ENCODE peak calls at places on chromosomes 11 and 22, in eight cellular contexts. O is IMR-90, K is stomach, E is K562, N is right lobe of liver, B is testis, F is sigmoid colon, S is tibial nerve. Z is an unnamed sample. For H3K27me3, the result is how much of the 10 kb centered on the place peaks cover.

GRCh38 chr11:65968600-65969482 is 7.3 kb downstream of the SART1 start:
- DNase-seq in O (no peak), K (no peak), E (no peak), N (no peak), B (no peak), F (no peak), S (no peak), Z (no peak)

GRCh38 chr22:37416806-37417205 is 10.5 kb downstream of the ELFN2 start:
- DNase-seq in O (no peak), K (no peak), E (no peak), N (no peak), B (peak), F (no peak), S (no peak), Z (no peak)

GRCh38 chr22:50198624-50199017 is 2.2 kb upstream of the SELENOO start:
- DNase-seq in O (no peak), K (no peak), E (no peak), N (no peak), B (no peak), F (no peak), S (no peak), Z (no peak)

GRCh38 chr11:116792869-116793475 is 1.3 kb upstream of the APOA5 start:
- DNase-seq in O (peak), K (no peak), E (no peak), N (no peak), B (no peak), F (no peak), S (no peak), Z (no peak)

GRCh38 chr11:72058416-72059034 is 21.8 kb downstream of the NUMA1 start:
- DNase-seq in O (peak), K (no peak), E (no peak), N (no peak), B (no peak), F (no peak), S (no peak), Z (peak)

GRCh38 chr11:79374707-79375106 is 66.1 kb downstream of the TENM4 start:
- DNase-seq in O (no peak), K (no peak), E (no peak), N (no peak), B (no peak), F (no peak), S (no peak), Z (no peak)

GRCh38 chr11:2813968-2814367 is 71.6 kb downstream of the CDKN1C start:
- DNase-seq in O (no peak), K (no peak), E (no peak), N (no peak), B (no peak), F (no peak), S (no peak), Z (no peak)

GRCh38 chr11:19800162-19800561 is 87.5 kb downstream of the NAV2 start:
- DNase-seq in O (no peak), K (no peak), E (no peak), N (no peak), B (no peak), F (no peak), S (no peak), Z (no peak)

GRCh38 chr11:86035164-86035563 is 33.7 kb downstream of the PICALM start:
- DNase-seq in O (no peak), K (no peak), E (no peak), N (no peak), B (no peak), F (no peak), S (no peak), Z (no peak)

GRCh38 chr11:76167590-76167989 is 38.7 kb downstream of the WNT11 start:
- DNase-seq in O (no peak), K (no peak), E (no peak), N (no peak), B (no peak), F (no peak), S (no peak), Z (no peak)

GRCh38 chr11:2787816-2788750 is 88.3 kb upstream of the KCNQ1OT1 start:
- DNase-seq in O (no peak), K (peak), E (no peak), N (no peak), B (peak), F (peak), S (no peak), Z (peak)

GRCh38 chr11:279966-280761 is 2.0 kb downstream of the NLRP6 start:
- DNase-seq in O (peak), K (no peak), E (no peak), N (peak), B (no peak), F (peak), S (no peak), Z (peak)

GRCh38 chr11:120378474-120378873 is 42.3 kb downstream of the ARHGEF12 start:
- DNase-seq in O (no peak), K (no peak), E (no peak), N (no peak), B (no peak), F (no peak), S (no peak), Z (no peak)

GRCh38 chr11:26721967-26722366 is at the start of gene SLC5A12:
- DNase-seq in O (no peak), K (no peak), E (no peak), N (no peak), B (no peak), F (no peak), S (no peak), Z (no peak)

GRCh38 chr11:12724301-12725046 is 50.3 kb downstream of the TEAD1 start:
- DNase-seq in O (peak), K (peak), E (peak), N (no peak), B (peak), F (peak), S (peak), Z (peak)

GRCh38 chr11:57345555-57346151 is 7.5 kb downstream of the P2RX3 start:
- DNase-seq in O (peak), K (peak), E (peak), N (peak), B (peak), F (peak), S (peak), Z (peak)

GRCh38 chr11:69878144-69878883 is 59.1 kb upstream of the FGF3 start:
- DNase-seq in O (no peak), K (no peak), E (no peak), N (no peak), B (no peak), F (peak), S (peak), Z (no peak)

GRCh38 chr22:25966448-25966913 is 202.8 kb upstream of the SEZ6L start:
- DNase-seq in O (no peak), K (no peak), E (no peak), N (no peak), B (no peak), F (no peak), S (no peak), Z (no peak)

GRCh38 chr11:67439321-67440228 is 2.1 kb upstream of the PTPRCAP start:
- DNase-seq in O (no peak), K (peak), E (no peak), N (peak), B (no peak), F (no peak), S (no peak), Z (peak)

GRCh38 chr11:120527111-120527748 is 15.7 kb downstream of the GRIK4 start:
- DNase-seq in O (peak), K (no peak), E (no peak), N (peak), B (no peak), F (no peak), S (no peak), Z (no peak)

DNA sequence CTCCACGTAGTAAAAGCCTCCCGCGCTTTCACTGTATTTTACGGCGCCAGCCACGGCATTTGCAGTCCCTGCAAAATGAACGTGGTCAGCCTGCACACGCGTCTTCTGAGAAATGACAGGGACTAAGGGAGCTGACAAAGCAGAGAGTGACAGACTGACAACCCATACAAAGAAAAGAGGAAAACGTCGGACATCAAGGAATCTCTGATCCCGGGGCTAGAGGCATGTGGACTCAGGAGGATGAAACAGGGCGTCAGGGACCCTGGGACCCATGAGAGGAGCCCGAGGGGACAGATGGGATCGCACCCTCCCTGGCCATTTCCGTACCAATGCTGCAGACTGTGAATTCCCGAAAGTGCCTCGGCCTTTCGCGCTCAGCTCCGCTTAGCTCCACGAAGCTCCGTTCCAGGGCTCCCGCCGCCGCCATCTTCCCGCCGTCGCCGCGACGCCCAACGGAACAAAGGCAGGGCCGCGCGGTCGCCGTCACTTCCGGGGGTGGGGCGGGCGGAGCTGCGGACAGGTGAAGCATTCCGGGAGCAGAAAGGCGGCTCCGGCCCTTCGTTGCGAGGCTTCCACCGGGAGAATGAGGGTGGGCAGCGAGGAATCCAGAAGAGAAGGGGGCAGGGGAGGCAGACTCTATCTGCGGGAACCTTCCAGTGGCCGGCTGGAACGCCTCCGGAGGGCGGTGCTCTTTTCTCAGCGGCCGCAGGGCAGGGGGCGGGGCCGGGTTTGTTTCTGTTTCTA is at the start of gene NUP160:
- DNase-seq in O (peak), K (peak), E (peak), N (peak), B (peak), F (peak), S (peak), Z (peak)
- TF ChIP-seq POLR2A in O (peak), K (no peak), E (peak), N (peak), B (peak), F (peak), S (peak), Z (peak)

GRCh38 chr22:31586137-31586920 is 75.7 kb downstream of the PISD start:
- DNase-seq in O (peak), K (no peak), E (no peak), N (no peak), B (no peak), F (no peak), S (no peak), Z (no peak)

GRCh38 chr22:31584804-31585160 is 77.2 kb downstream of the PISD start:
- DNase-seq in O (no peak), K (no peak), E (no peak), N (no peak), B (no peak), F (no peak), S (no peak), Z (no peak)

GRCh38 chr22:31579835-31580242 is 82.2 kb downstream of the PISD start:
- DNase-seq in O (no peak), K (no peak), E (no peak), N (no peak), B (peak), F (no peak), S (no peak), Z (no peak)

GRCh38 chr22:31585161-31585859 is 76.7 kb downstream of the PISD start:
- DNase-seq in O (peak), K (no peak), E (peak), N (no peak), B (no peak), F (no peak), S (no peak), Z (no peak)

DNA sequence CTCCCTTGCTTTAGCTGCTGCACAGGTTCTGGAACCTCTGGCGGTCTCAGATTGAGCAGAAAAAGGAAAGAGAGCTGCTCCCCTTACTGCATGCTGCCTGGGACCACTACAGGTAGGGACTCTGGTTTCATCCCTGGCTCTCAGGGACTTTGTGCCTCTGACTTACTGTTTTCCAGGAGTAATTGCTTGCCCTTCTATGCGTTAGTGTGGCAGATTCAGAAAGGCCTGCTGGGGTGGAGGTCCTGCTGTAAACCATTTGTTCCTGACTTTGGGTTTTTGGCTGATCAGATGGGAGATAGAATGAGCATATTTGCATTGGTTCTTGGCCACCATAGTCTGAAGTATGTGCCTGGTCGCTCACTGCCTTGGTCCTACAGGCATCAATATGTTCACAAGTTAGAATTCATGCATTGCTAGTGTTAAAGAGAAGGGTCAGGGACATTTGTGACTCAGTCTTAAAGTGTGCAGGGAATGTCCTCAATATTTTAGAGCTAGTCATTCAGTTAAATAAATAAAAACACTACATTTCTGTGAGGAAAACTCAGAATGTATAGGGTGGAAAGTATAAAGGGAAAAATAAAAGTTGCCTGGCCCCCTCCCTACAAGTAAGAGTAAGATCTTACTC is 78.0 kb downstream of the PISD start:
- DNase-seq in O (peak), K (no peak), E (no peak), N (no peak), B (no peak), F (no peak), S (no peak), Z (no peak)
- H3K27me3 ChIP-seq in O (under half), K (under half), E (under half), N (under half), B (under half), F (under half), S (under half), Z (under half)

GRCh38 chr11:45007011-45007410 is 56.3 kb upstream of the TP53I11 start:
- DNase-seq in O (no peak), K (no peak), E (no peak), N (no peak), B (no peak), F (no peak), S (no peak), Z (no peak)
- TF ChIP-seq POLR2A in O (no peak), K (no peak), E (no peak), N (no peak), B (no peak), F (no peak), S (no peak), Z (no peak)

GRCh38 chr22:22960307-22960706 is 72.7 kb downstream of the IGLL5 start:
- DNase-seq in O (no peak), K (no peak), E (no peak), N (no peak), B (no peak), F (no peak), S (no peak), Z (no peak)

GRCh38 chr22:22955866-22956535 is 68.4 kb downstream of the IGLL5 start:
- DNase-seq in O (peak), K (peak), E (peak), N (no peak), B (peak), F (peak), S (peak), Z (peak)

GRCh38 chr22:22957090-22957489 is 69.5 kb downstream of the IGLL5 start:
- DNase-seq in O (no peak), K (no peak), E (peak), N (no peak), B (no peak), F (no peak), S (no peak), Z (no peak)

GRCh38 chr22:22959147-22959827 is 71.7 kb downstream of the IGLL5 start:
- DNase-seq in O (peak), K (peak), E (peak), N (peak), B (peak), F (peak), S (peak), Z (peak)

GRCh38 chr22:22958621-22959020 is 71.0 kb downstream of the IGLL5 start:
- DNase-seq in O (no peak), K (no peak), E (peak), N (no peak), B (no peak), F (no peak), S (no peak), Z (no peak)
- H3K27me3 ChIP-seq in O (under half), K (under half), E (under half), N (under half), B (under half), F (under half), S (under half), Z (under half)

GRCh38 chr11:74018331-74019005 is 9.6 kb upstream of the UCP3 start:
- DNase-seq in O (peak), K (peak), E (no peak), N (peak), B (peak), F (peak), S (peak), Z (peak)
- TF ChIP-seq POLR2A in O (no peak), K (no peak), E (no peak), N (no peak), B (no peak), F (no peak), S (no peak), Z (no peak)

GRCh38 chr11:123650901-123651300 is 3.5 kb downstream of the SCN3B start:
- DNase-seq in O (no peak), K (no peak), E (no peak), N (no peak), B (no peak), F (no peak), S (no peak), Z (no peak)

GRCh38 chr11:123653997-123654565 is 343 bp downstream of the SCN3B start:
- DNase-seq in O (peak), K (peak), E (peak), N (no peak), B (peak), F (peak), S (no peak), Z (peak)

GRCh38 chr11:123653405-123653996 is 923 bp downstream of the SCN3B start:
- DNase-seq in O (no peak), K (no peak), E (no peak), N (no peak), B (no peak), F (no peak), S (no peak), Z (no peak)

GRCh38 chr11:123659311-123659710 is 4.9 kb upstream of the SCN3B start:
- DNase-seq in O (no peak), K (no peak), E (no peak), N (no peak), B (no peak), F (no peak), S (no peak), Z (peak)

GRCh38 chr11:123654566-123655081 is at the start of gene SCN3B:
- DNase-seq in O (peak), K (peak), E (peak), N (peak), B (peak), F (peak), S (no peak), Z (peak)
- H3K27me3 ChIP-seq in O (under half), K (half or more), E (under half), N (under half), B (under half), F (under half), S (under half), Z (under half)

GRCh38 chr11:14643697-14644395 is at the start of gene PDE3B:
- DNase-seq in O (peak), K (peak), E (peak), N (peak), B (peak), F (peak), S (no peak), Z (peak)
- TF ChIP-seq POLR2A in O (no peak), K (no peak), E (peak), N (peak), B (no peak), F (peak), S (no peak), Z (peak)